ENCODE peak calls at places on chromosomes 2 and 18, in five cellular contexts. B is coronary artery; X is dorsolateral prefrontal cortex; E is CD4-positive, alpha-beta T cell; K is brain microvascular endothelial cell. T is an unnamed sample.

GRCh38 chr18:35088931-35089330 is 47.7 kb downstream of the MAPRE2 start:
- DNase-seq in K (peak), B (no peak), E (no peak), X (no peak), T (no peak)

GRCh38 chr2:142936629-142937028 is 59.2 kb downstream of the KYNU start:
- DNase-seq in X (no peak), B (no peak), E (no peak), K (no peak), T (no peak)

GRCh38 chr2:241496904-241497877 is 11.2 kb downstream of the STK25 start:
- DNase-seq in X (no peak), K (no peak), E (no peak), B (no peak), T (no peak)

GRCh38 chr2:62383843-62384242 is 122.2 kb downstream of the TMEM17 start:
- DNase-seq in K (peak), X (no peak), E (no peak), B (no peak), T (no peak)

GRCh38 chr2:234162876-234163275 is 112.4 kb downstream of the SPP2 start:
- DNase-seq in X (no peak), E (no peak), B (no peak), K (no peak), T (no peak)

GRCh38 chr18:34730774-34731173 is 20.7 kb downstream of the DTNA start:
- DNase-seq in B (no peak), E (no peak), K (no peak), X (no peak), T (no peak)

GRCh38 chr18:58535340-58536186 is 93.3 kb downstream of the ALPK2 start:
- DNase-seq in E (no peak), K (peak), X (no peak), B (no peak), T (no peak)

GRCh38 chr2:8642332-8643078 is 39.4 kb upstream of the ID2 start:
- DNase-seq in B (no peak), X (no peak), K (no peak), E (no peak), T (no peak)

GRCh38 chr2:138124521-138124920 is 160.2 kb downstream of the HNMT start:
- DNase-seq in B (no peak), K (no peak), X (no peak), E (no peak), T (no peak)

GRCh38 chr2:186575302-186575701 is 14.6 kb upstream of the ITGAV start:
- DNase-seq in K (peak), E (no peak), X (no peak), B (no peak), T (no peak)

GRCh38 chr2:121282800-121283382 is 2.1 kb downstream of the TFCP2L1 start:
- DNase-seq in K (no peak), X (no peak), E (no peak), B (no peak), T (no peak)

GRCh38 chr2:147204102-147204501 is 640.7 kb upstream of the ACVR2A start:
- DNase-seq in K (peak), E (no peak), X (no peak), B (no peak), T (no peak)

GRCh38 chr2:120805590-120805989 is 69.9 kb downstream of the GLI2 start:
- DNase-seq in B (no peak), E (no peak), X (no peak), K (no peak), T (no peak)

GRCh38 chr2:161416633-161417427 is 733 bp downstream of the TBR1 start:
- DNase-seq in X (no peak), E (no peak), K (no peak), B (no peak), T (no peak)

GRCh38 chr18:74457743-74458465 is 796 bp upstream of the DIPK1C start:
- DNase-seq in X (peak), K (no peak), B (no peak), E (no peak), T (no peak)

GRCh38 chr2:156565066-156565710 is 129.0 kb downstream of the GPD2 start:
- DNase-seq in B (no peak), X (no peak), E (no peak), K (peak), T (no peak)

GRCh38 chr18:79393626-79394401 is 1.9 kb upstream of the NFATC1 start:
- DNase-seq in B (peak), E (no peak), K (peak), X (peak), T (peak)

GRCh38 chr18:48975221-48975816 is 24.6 kb upstream of the SMAD7 start:
- DNase-seq in B (no peak), E (no peak), X (no peak), K (no peak), T (no peak)

GRCh38 chr18:3305354-3305762 is 43.4 kb downstream of the MYL12B start:
- DNase-seq in E (peak), B (no peak), X (no peak), K (peak), T (no peak)

GRCh38 chr18:22427797-22428549 is 10.3 kb upstream of the CTAGE1 start:
- DNase-seq in K (no peak), B (no peak), E (no peak), X (no peak), T (no peak)

GRCh38 chr18:22428672-22429071 is 11.0 kb upstream of the CTAGE1 start:
- DNase-seq in X (no peak), E (no peak), K (no peak), B (no peak), T (no peak)

GRCh38 chr18:22420649-22421048 is 2.9 kb upstream of the CTAGE1 start:
- DNase-seq in B (no peak), E (no peak), K (no peak), X (no peak), T (no peak)

GRCh38 chr18:22422909-22423548 is 5.3 kb upstream of the CTAGE1 start:
- DNase-seq in K (peak), B (no peak), X (no peak), E (no peak), T (no peak)

GRCh38 chr18:22424564-22424963 is 6.8 kb upstream of the CTAGE1 start:
- DNase-seq in B (no peak), E (no peak), X (no peak), K (no peak), T (no peak)
- H3K27ac ChIP-seq in B (no peak), E (no peak), X (no peak), K (no peak), T (no peak)

DNA sequence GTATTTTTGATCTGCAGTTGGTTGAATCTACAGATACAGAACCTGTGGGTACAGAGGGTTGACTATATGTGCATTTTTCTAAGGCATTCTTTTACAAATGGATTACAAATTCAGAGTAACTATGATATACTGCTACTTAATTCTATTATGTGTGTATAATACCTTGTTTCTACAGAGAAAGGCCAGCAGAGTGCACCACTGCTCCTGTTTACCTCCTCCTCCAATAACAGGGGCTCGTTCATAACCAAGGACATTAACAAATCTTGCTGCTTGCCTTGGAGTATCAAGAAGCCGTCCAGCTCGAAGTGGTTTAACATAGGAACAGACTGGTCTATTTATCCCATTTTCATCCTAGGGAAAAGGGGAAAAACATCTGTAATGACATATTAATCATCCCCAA is 16.4 kb downstream of the CEP76 start:
- DNase-seq in B (no peak), K (peak), X (no peak), E (no peak), T (no peak)
- TF ChIP-seq CTCF in B (no peak), K (peak), X (no peak), E (no peak), T (no peak)

DNA sequence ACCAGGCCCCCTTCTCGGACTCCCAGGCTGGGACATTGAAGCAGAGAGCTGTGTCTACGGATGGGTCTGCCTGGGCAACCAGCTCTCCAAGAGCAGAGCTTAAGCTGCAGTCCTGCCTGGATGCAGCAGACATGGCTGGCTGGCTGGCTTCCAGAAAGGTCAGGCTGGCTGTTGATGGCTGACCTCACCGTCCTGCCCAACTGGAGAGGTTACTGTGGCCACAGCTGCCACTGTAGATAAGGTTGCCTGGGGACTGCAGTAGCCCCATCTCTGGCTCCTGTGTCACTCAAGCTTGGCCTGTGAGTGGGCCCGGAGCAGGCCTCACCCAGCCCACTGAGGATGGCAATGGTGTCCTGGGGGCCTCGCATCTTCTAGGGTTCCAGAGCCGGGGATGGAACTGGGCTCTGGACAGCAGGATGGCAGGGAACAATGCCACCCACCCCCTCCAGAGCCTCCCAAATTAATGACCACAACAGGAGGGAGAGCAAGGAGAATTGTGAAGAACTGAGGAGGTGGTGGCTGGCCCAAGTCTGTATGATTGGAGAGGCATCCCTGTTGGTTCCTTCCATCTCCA is 37.0 kb upstream of the FOSL2 start:
- DNase-seq in K (no peak), B (no peak), E (no peak), X (no peak), T (peak)
- H3K27ac ChIP-seq in K (peak), B (peak), E (no peak), X (peak), T (peak)

GRCh38 chr2:105521176-105521575 is 122.3 kb upstream of the FHL2 start:
- DNase-seq in X (no peak), E (no peak), K (no peak), B (no peak), T (no peak)
- TF ChIP-seq CTCF in X (peak), E (peak), K (peak), B (peak), T (peak)

GRCh38 chr2:141496805-141497204 is 634.0 kb downstream of the LRP1B start:
- DNase-seq in K (peak), B (no peak), X (no peak), E (no peak), T (no peak)
- H3K27ac ChIP-seq in K (no peak), B (no peak), X (no peak), E (no peak), T (no peak)

T was measured in tibial nerve.